ENCODE peak calls at places on chromosome 20, in seven cellular contexts. P is astrocyte of the spinal cord, Y is astrocyte, O is heart right ventricle, J is transverse colon, F is lung, H is kidney epithelial cell. L is an unnamed sample.

GRCh38 chr20:22403860-22404608 is 180.3 kb downstream of the FOXA2 start:
- DNase-seq in P (no peak), Y (no peak), O (no peak), J (no peak), F (peak), H (no peak), L (peak)

GRCh38 chr20:10538768-10539167 is 103.7 kb downstream of the SLX4IP start:
- DNase-seq in P (no peak), Y (no peak), O (no peak), J (no peak), F (no peak), H (no peak), L (no peak)

GRCh38 chr20:52204136-52204535 is 12.6 kb upstream of the ZFP64 start:
- DNase-seq in P (no peak), Y (no peak), O (no peak), J (no peak), F (no peak), H (no peak), L (no peak)

GRCh38 chr20:10910535-10911239 is 236.9 kb upstream of the JAG1 start:
- DNase-seq in P (peak), Y (peak), O (no peak), J (no peak), F (no peak), H (no peak), L (no peak)

GRCh38 chr20:57211949-57212889 is 54.2 kb downstream of the BMP7 start:
- DNase-seq in P (peak), Y (peak), O (peak), J (peak), F (no peak), H (peak), L (peak)

GRCh38 chr20:12927489-12927888 is 81.3 kb upstream of the SPTLC3 start:
- DNase-seq in P (peak), Y (peak), O (no peak), J (no peak), F (no peak), H (no peak), L (peak)

GRCh38 chr20:44701889-44702288 is 13.3 kb upstream of the CCN5 start:
- DNase-seq in P (no peak), Y (no peak), O (no peak), J (no peak), F (no peak), H (no peak), L (no peak)

GRCh38 chr20:31547017-31547675 is 32.9 kb downstream of the HM13 start:
- DNase-seq in P (peak), Y (peak), O (peak), J (peak), F (peak), H (no peak), L (peak)

GRCh38 chr20:7660165-7660564 is 280.1 kb downstream of the HAO1 start:
- DNase-seq in P (no peak), Y (no peak), O (no peak), J (no peak), F (no peak), H (no peak), L (no peak)

GRCh38 chr20:51803157-51803854 is 985 bp upstream of the SALL4 start:
- DNase-seq in P (no peak), Y (peak), O (no peak), J (no peak), F (no peak), H (no peak), L (peak)

GRCh38 chr20:46894971-46895905 is 595 bp downstream of the EYA2 start:
- DNase-seq in P (peak), Y (no peak), O (peak), J (peak), F (no peak), H (no peak), L (peak)

GRCh38 chr20:51470907-51471411 is 71.6 kb downstream of the NFATC2 start:
- DNase-seq in P (no peak), Y (no peak), O (no peak), J (no peak), F (no peak), H (no peak), L (no peak)

GRCh38 chr20:44031001-44031574 is 116.4 kb downstream of the TOX2 start:
- DNase-seq in P (no peak), Y (no peak), O (no peak), J (no peak), F (no peak), H (no peak), L (no peak)

GRCh38 chr20:57278457-57278856 is 12.0 kb upstream of the BMP7 start:
- DNase-seq in P (no peak), Y (no peak), O (no peak), J (no peak), F (no peak), H (no peak), L (no peak)

GRCh38 chr20:14948416-14948815 is 611.0 kb upstream of the FLRT3 start:
- DNase-seq in P (no peak), Y (no peak), O (no peak), J (no peak), F (no peak), H (no peak), L (peak)

GRCh38 chr20:40869416-40870147 is 159.0 kb upstream of the TOP1 start:
- DNase-seq in P (no peak), Y (no peak), O (no peak), J (no peak), F (no peak), H (no peak), L (no peak)

GRCh38 chr20:16580127-16580526 is 6.9 kb upstream of the KIF16B start:
- DNase-seq in P (peak), Y (peak), O (no peak), J (no peak), F (no peak), H (peak), L (peak)

GRCh38 chr20:54110041-54110440 is 39.6 kb upstream of the BCAS1 start:
- DNase-seq in P (no peak), Y (no peak), O (no peak), J (no peak), F (no peak), H (no peak), L (peak)

GRCh38 chr20:35344354-35344837 is 52.2 kb upstream of the FAM83C start:
- DNase-seq in P (peak), Y (peak), O (peak), J (peak), F (no peak), H (no peak), L (peak)

GRCh38 chr20:4962257-4962855 is 39.0 kb downstream of the SLC23A2 start:
- DNase-seq in P (no peak), Y (no peak), O (no peak), J (no peak), F (no peak), H (no peak), L (no peak)

GRCh38 chr20:45867811-45868176 is 10.4 kb downstream of the ZSWIM3 start:
- DNase-seq in P (peak), Y (peak), O (no peak), J (no peak), F (no peak), H (peak), L (peak)

GRCh38 chr20:31860431-31861345 is 9.6 kb downstream of the DUSP15 start:
- DNase-seq in P (no peak), Y (no peak), O (no peak), J (peak), F (no peak), H (no peak), L (peak)

GRCh38 chr20:57108742-57109141 is 157.7 kb downstream of the BMP7 start:
- DNase-seq in P (no peak), Y (no peak), O (no peak), J (no peak), F (no peak), H (no peak), L (no peak)

GRCh38 chr20:62938105-62938888 is at the start of gene GID8:
- DNase-seq in P (peak), Y (peak), O (peak), J (peak), F (no peak), H (no peak), L (peak)
- TF ChIP-seq CTCF in P (no peak), Y (no peak), O (no peak), J (no peak), F (no peak), H (no peak), L (peak)

GRCh38 chr20:9517297-9518134 is 3.1 kb downstream of the LAMP5 start:
- DNase-seq in P (no peak), Y (no peak), O (no peak), J (no peak), F (peak), H (no peak), L (no peak)
- H3K4me3 ChIP-seq in P (no peak), Y (no peak), O (no peak), J (no peak), F (no peak), H (no peak), L (no peak)

GRCh38 chr20:3452127-3452526 is 18.7 kb upstream of the ATRN start:
- DNase-seq in P (no peak), Y (no peak), O (no peak), J (no peak), F (no peak), H (no peak), L (no peak)

GRCh38 chr20:3452690-3453089 is 18.1 kb upstream of the ATRN start:
- DNase-seq in P (no peak), Y (no peak), O (no peak), J (no peak), F (no peak), H (no peak), L (peak)

GRCh38 chr20:3449319-3449718 is 21.5 kb upstream of the ATRN start:
- DNase-seq in P (no peak), Y (no peak), O (no peak), J (no peak), F (no peak), H (no peak), L (no peak)

GRCh38 chr20:3447321-3447720 is 23.5 kb upstream of the ATRN start:
- DNase-seq in P (no peak), Y (no peak), O (no peak), J (no peak), F (no peak), H (no peak), L (no peak)

DNA sequence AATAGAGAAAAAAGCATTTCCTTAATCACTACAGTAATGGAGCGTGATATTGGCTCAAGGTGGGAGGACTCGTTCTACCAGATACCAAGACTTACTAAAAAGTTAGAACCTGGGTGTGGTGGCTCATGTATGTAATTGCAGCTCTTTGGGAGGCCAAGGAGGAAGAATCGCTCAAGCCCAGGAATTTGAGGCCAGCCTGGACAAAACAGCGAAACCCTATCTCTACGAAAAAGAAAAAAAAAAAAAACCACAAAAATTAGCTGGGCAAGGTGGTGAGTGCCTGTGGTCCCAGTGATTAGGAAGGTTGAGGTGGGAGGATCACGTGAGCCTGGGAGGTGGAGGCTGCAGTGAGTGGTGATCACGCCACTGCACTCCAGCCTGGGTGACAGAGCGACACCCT is 24.0 kb upstream of the ATRN start:
- DNase-seq in P (no peak), Y (no peak), O (no peak), J (no peak), F (no peak), H (no peak), L (peak)
- TF ChIP-seq CTCF in P (no peak), Y (no peak), O (no peak), J (no peak), F (no peak), H (no peak), L (peak)

DNA sequence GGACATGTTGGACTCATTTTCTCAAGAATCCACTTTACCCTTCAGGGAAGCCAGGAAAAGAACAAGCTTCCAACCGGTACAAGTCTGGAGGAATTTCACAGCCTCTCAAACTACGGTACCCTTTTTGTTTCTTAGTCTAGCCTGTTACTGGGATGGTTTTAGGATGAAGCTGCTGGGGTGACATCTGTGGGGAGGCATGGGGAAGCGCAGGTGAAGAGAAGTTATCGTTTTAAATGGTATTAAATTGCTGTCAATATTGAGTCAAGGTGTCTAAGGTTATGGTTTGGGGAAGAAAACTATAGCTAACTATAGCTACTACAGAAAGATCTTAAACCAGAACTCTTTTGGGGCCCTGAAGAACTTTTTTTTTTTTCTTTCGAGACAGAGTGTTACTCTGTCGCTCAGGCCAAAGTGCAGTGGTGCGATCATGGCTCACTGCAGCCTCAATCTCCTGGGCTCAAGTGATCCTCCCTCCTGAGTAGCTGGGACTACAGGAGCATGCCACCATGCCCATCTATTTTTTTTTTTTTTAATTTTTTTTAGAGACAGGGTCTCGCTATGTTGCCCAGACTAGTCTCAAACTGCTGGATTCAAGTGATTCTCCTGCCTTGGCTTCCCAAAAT is 128.7 kb downstream of the RIN2 start:
- DNase-seq in P (peak), Y (no peak), O (no peak), J (peak), F (no peak), H (no peak), L (peak)
- H3K4me3 ChIP-seq in P (no peak), Y (peak), O (peak), J (peak), F (peak), H (no peak), L (no peak)

GRCh38 chr20:17602493-17602892 is 32.6 kb downstream of the DSTN start:
- DNase-seq in P (no peak), Y (no peak), O (no peak), J (no peak), F (no peak), H (no peak), L (no peak)

GRCh38 chr20:17601957-17602356 is 32.1 kb downstream of the DSTN start:
- DNase-seq in P (no peak), Y (no peak), O (no peak), J (no peak), F (no peak), H (no peak), L (no peak)

GRCh38 chr20:17606001-17606400 is 36.1 kb downstream of the DSTN start:
- DNase-seq in P (no peak), Y (no peak), O (no peak), J (no peak), F (no peak), H (no peak), L (no peak)

GRCh38 chr20:17608701-17609497 is 39.0 kb downstream of the DSTN start:
- DNase-seq in P (no peak), Y (no peak), O (no peak), J (no peak), F (no peak), H (no peak), L (no peak)

DNA sequence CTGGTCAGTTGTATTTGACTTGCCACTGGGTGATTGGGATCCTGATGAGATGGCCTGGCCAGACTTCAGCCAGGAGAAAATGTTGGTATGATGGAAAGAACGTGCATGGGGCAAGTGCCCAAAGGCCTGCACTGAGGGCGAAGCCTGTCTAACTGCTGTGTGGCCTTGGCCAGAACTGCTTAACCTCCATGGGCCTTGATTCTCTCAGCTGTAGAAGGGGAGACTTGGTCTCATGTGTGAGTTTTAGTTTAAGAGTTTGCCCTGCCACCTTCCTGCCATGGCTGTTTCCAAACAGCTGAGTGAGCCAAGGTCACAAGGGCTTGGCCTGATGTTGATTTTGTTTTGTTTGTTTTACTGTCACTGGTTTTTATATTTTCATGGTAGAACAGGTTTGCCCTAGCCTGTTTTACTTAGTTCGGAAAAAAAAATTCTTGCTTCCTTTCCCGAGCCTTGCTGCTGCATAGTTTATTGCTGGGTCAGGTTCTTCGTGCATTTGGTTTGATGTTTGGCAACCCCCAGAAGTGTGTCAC is 35.3 kb downstream of the DSTN start:
- DNase-seq in P (no peak), Y (no peak), O (no peak), J (no peak), F (no peak), H (no peak), L (no peak)
- TF ChIP-seq CTCF in P (no peak), Y (no peak), O (no peak), J (no peak), F (no peak), H (no peak), L (no peak)

GRCh38 chr20:48624315-48625020 is 203.3 kb downstream of the PREX1 start:
- DNase-seq in P (no peak), Y (no peak), O (no peak), J (no peak), F (no peak), H (no peak), L (no peak)
- H3K4me3 ChIP-seq in P (no peak), Y (no peak), O (no peak), J (no peak), F (no peak), H (no peak), L (no peak)

DNA sequence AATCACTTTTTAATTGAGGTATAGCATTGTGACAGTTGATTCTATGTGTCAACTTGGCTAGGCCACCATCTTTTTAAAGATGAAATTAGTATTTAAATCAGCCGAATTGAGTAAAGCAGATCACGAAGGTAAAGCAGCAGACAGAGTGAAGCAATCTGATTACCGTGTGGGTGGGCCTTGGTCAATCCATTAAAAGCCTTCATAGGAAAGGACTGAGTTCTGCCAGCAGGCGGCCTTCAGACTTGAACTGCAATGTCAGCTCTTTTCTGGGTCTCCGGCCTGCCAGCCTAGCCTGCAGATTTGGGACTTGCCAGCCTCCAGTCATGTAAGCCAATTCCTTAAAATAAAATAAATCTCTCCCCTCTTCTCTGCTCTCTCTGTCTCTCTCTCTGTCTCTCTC is 22.4 kb upstream of the TGM2 start:
- DNase-seq in P (no peak), Y (no peak), O (no peak), J (no peak), F (no peak), H (no peak), L (peak)
- TF ChIP-seq CTCF in P (peak), Y (no peak), O (no peak), J (no peak), F (no peak), H (peak), L (no peak)

GRCh38 chr20:1267809-1268374 is 1.8 kb downstream of the SNPH start:
- DNase-seq in P (no peak), Y (no peak), O (no peak), J (no peak), F (no peak), H (no peak), L (no peak)
- H3K4me3 ChIP-seq in P (no peak), Y (no peak), O (no peak), J (no peak), F (no peak), H (no peak), L (no peak)